ENCODE peak calls at places on chromosomes 1 and 21, in six cellular contexts. Z, P, X, B, A and N are unnamed samples.

GRCh38 chr1:203346060-203346754 is 4.7 kb downstream of the FMOD start:
- DNase-seq in B (no peak), A (no peak), Z (peak), X (no peak), P (no peak), N (no peak)

GRCh38 chr1:220356981-220357850 is 85.0 kb upstream of the RAB3GAP2 start:
- DNase-seq in X (no peak), A (no peak), Z (no peak), P (no peak), B (no peak), N (no peak)

GRCh38 chr1:111719135-111719534 is 20.1 kb downstream of the INKA2 start:
- DNase-seq in P (no peak), X (no peak), Z (no peak), B (no peak), A (no peak), N (no peak)

GRCh38 chr1:42739753-42740700 is at the start of gene CLDN19:
- DNase-seq in X (no peak), B (no peak), P (no peak), Z (no peak), A (peak), N (no peak)

GRCh38 chr1:245858683-245859509 is 648.2 kb downstream of the SMYD3 start:
- DNase-seq in X (no peak), P (no peak), A (no peak), Z (peak), B (peak), N (no peak)

GRCh38 chr1:115669002-115669673 is 27.4 kb downstream of the VANGL1 start:
- DNase-seq in B (peak), X (peak), A (no peak), Z (peak), P (no peak), N (no peak)

GRCh38 chr21:45804809-45805313 is 161.3 kb downstream of the PCBP3 start:
- DNase-seq in X (no peak), P (no peak), Z (no peak), B (no peak), A (no peak), N (no peak)

GRCh38 chr1:147849097-147849873 is 53.3 kb upstream of the GJA8 start:
- DNase-seq in Z (peak), B (no peak), X (peak), A (peak), P (no peak), N (no peak)

GRCh38 chr21:29335720-29336119 is 37.0 kb downstream of the BACH1 start:
- DNase-seq in P (no peak), Z (peak), A (no peak), B (no peak), X (no peak), N (no peak)

GRCh38 chr1:38919075-38919474 is 22.6 kb downstream of the RHBDL2 start:
- DNase-seq in P (no peak), A (no peak), B (no peak), X (no peak), Z (no peak), N (no peak)

GRCh38 chr1:107430540-107431228 is 289.8 kb downstream of the NTNG1 start:
- DNase-seq in A (peak), X (peak), Z (peak), P (peak), B (peak), N (no peak)

GRCh38 chr1:34970829-34971228 is 14.3 kb downstream of the TMEM35B start:
- DNase-seq in Z (no peak), P (no peak), X (no peak), A (no peak), B (no peak), N (no peak)

GRCh38 chr1:232669981-232670763 is 40.2 kb upstream of the SIPA1L2 start:
- DNase-seq in Z (peak), P (no peak), B (no peak), X (peak), A (no peak), N (no peak)

GRCh38 chr1:153962088-153963029 is 978 bp downstream of the SLC39A1 start:
- DNase-seq in A (peak), P (peak), Z (peak), X (no peak), B (peak), N (peak)

GRCh38 chr1:41913025-41913424 is 5.7 kb downstream of the HIVEP3 start:
- DNase-seq in B (no peak), P (peak), X (no peak), Z (no peak), A (no peak), N (no peak)

GRCh38 chr21:27320868-27321267 is 354.0 kb upstream of the ADAMTS5 start:
- DNase-seq in P (no peak), X (no peak), A (no peak), Z (no peak), B (no peak), N (no peak)
- H3K4me3 ChIP-seq in P (no peak), X (no peak), A (no peak), Z (no peak), B (no peak), N (no peak)

GRCh38 chr1:113898243-113898814 is 6.3 kb downstream of the AP4B1 start:
- DNase-seq in A (no peak), P (no peak), Z (no peak), B (no peak), X (no peak), N (no peak)

GRCh38 chr1:113895961-113896360 is 8.6 kb upstream of the BCL2L15 start:
- DNase-seq in Z (no peak), P (no peak), X (no peak), B (no peak), A (no peak), N (no peak)

GRCh38 chr1:113891631-113892220 is 4.3 kb upstream of the BCL2L15 start:
- DNase-seq in X (no peak), P (no peak), B (no peak), Z (no peak), A (no peak), N (peak)

GRCh38 chr1:113893267-113893666 is 5.9 kb upstream of the BCL2L15 start:
- DNase-seq in A (no peak), Z (no peak), X (no peak), P (no peak), B (no peak), N (no peak)

DNA sequence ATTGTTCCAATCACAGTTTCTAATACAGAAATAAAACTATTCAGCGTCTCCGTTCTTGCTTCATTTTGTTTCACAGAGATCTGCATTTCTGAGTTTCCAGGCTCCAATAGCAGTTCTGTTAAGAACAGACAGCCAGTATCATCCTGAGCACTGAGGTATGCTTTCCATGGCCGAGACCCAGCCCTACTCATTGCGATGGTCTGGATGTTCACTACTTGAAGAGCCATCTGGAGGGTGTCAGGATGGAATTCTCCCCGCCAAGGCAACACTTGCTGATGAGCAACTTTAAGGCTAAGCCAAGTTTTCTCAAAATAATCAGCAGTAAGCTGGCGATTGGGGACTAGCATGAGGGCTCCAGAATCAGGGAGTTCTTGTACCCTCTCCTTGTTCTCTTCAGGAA is 7.7 kb upstream of the BCL2L15 start:
- DNase-seq in Z (no peak), P (no peak), X (no peak), B (no peak), A (no peak), N (no peak)
- TF ChIP-seq CTCF in Z (no peak), P (no peak), X (no peak), B (no peak), A (no peak), N (no peak)

DNA sequence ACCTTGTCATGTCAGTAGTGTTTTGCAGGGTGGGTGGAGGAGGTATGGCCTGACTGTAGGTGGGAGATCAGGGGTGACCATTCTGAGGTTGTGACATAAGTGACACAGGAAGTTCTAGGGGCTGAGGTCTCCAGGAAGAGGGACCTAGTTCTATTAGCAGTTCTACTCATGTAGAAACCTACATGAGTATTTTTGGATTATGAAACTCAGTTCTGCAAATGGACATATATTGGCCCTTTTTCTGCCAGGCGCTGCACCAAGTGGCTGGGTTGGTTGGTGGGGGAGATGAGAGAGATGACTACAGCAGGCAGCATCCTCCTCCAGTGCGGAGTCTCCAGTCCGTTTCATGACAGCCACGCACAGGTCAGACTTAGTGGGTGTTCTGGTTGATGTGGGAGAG is 54.0 kb downstream of the PRDM2 start:
- DNase-seq in A (no peak), Z (no peak), X (no peak), B (no peak), P (no peak), N (no peak)
- H3K4me3 ChIP-seq in A (no peak), Z (no peak), X (no peak), B (no peak), P (no peak), N (no peak)

GRCh38 chr1:214503553-214503952 is 47.8 kb downstream of the PTPN14 start:
- DNase-seq in B (no peak), P (no peak), Z (no peak), X (no peak), A (no peak), N (no peak)

GRCh38 chr1:214500349-214501055 is 50.9 kb downstream of the PTPN14 start:
- DNase-seq in A (no peak), Z (no peak), B (no peak), P (no peak), X (no peak), N (no peak)

GRCh38 chr1:214504330-214504729 is 47.1 kb downstream of the PTPN14 start:
- DNase-seq in X (no peak), P (no peak), A (no peak), Z (no peak), B (no peak), N (no peak)

GRCh38 chr1:214506972-214507431 is 44.4 kb downstream of the PTPN14 start:
- DNase-seq in X (peak), P (no peak), B (peak), Z (no peak), A (peak), N (peak)

GRCh38 chr1:214505134-214505533 is 46.3 kb downstream of the PTPN14 start:
- DNase-seq in X (no peak), P (no peak), Z (no peak), B (peak), A (peak), N (no peak)
- TF ChIP-seq CTCF in X (no peak), P (no peak), Z (no peak), B (no peak), A (no peak), N (no peak)

GRCh38 chr1:25100151-25100841 is 132.0 kb downstream of the SYF2 start:
- DNase-seq in A (no peak), X (no peak), Z (no peak), B (no peak), P (no peak), N (no peak)

GRCh38 chr1:25095635-25096200 is 136.6 kb downstream of the SYF2 start:
- DNase-seq in B (no peak), X (no peak), P (no peak), Z (no peak), A (no peak), N (no peak)

GRCh38 chr1:25096307-25097150 is 135.8 kb downstream of the SYF2 start:
- DNase-seq in X (no peak), Z (no peak), P (no peak), A (no peak), B (no peak), N (no peak)

GRCh38 chr1:25099343-25099951 is 132.9 kb downstream of the SYF2 start:
- DNase-seq in A (no peak), B (no peak), P (no peak), Z (no peak), X (no peak), N (peak)

DNA sequence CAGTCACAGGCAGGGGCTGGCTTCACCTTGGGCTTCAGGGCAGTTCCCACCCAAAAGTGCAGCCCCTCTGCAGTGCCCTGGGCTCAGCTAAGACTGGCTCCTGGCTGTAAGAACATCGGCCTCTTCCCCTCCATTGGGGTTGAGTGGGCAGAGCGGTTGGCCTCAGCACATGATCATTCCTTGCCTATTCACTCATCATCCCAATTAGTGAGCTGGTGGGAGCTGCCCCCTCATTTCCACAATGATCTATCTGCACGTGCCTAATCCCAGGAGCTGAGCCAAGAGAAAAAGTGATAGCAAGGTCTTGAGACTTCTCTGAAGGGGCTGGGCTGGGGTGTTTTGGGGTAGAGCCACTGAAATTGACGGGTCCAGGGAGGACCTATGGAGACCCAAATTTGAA is 133.6 kb downstream of the SYF2 start:
- DNase-seq in Z (no peak), A (no peak), P (no peak), X (no peak), B (no peak), N (no peak)
- H3K4me3 ChIP-seq in Z (no peak), A (no peak), P (no peak), X (no peak), B (no peak), N (no peak)

GRCh38 chr1:63537940-63538339 is 14.6 kb downstream of the EFCAB7 start:
- DNase-seq in A (peak), P (no peak), X (no peak), Z (peak), B (no peak), N (no peak)
- TF ChIP-seq CTCF in A (peak), P (peak), X (peak), Z (peak), B (peak), N (no peak)

GRCh38 chr1:150807674-150808073 is 386 bp downstream of the CTSK start:
- DNase-seq in Z (peak), P (no peak), B (no peak), X (no peak), A (no peak), N (no peak)

GRCh38 chr1:150809651-150810050 is 1.6 kb upstream of the CTSK start:
- DNase-seq in P (no peak), Z (peak), B (no peak), A (no peak), X (peak), N (no peak)

GRCh38 chr1:150807257-150807637 is 813 bp downstream of the CTSK start:
- DNase-seq in X (no peak), A (no peak), Z (peak), P (no peak), B (no peak), N (no peak)

GRCh38 chr1:150808851-150809250 is 791 bp upstream of the CTSK start:
- DNase-seq in X (no peak), P (no peak), B (no peak), A (no peak), Z (peak), N (no peak)

DNA sequence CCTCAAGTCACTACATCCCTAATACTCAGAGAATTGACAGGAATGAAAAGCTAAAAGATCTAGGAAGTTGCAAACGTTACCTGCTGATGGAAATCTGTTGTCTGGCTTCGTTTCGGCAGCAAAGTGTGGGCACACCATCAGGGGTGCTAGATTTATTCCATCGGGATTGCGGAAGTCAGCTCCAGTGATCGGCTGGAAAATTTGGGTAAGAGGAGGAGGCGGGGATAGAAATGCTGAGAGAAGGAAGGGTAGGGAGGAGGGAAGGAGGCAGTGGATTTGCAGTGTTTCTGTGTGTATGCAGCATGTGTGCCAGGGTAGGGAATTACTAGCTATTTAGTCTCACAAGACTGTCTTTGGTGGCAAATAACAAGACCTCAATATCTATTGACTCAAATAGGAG is at the start of gene CTSK:
- DNase-seq in B (no peak), X (no peak), P (no peak), A (peak), Z (peak), N (no peak)
- H3K4me3 ChIP-seq in B (no peak), X (no peak), P (no peak), A (peak), Z (peak), N (no peak)

GRCh38 chr21:41130883-41131282 is 37.1 kb upstream of the BACE2 start:
- DNase-seq in P (no peak), Z (no peak), B (no peak), A (no peak), X (no peak), N (no peak)

GRCh38 chr21:41124626-41125240 is 43.2 kb upstream of the BACE2 start:
- DNase-seq in X (no peak), B (no peak), Z (no peak), P (no peak), A (no peak), N (no peak)

GRCh38 chr21:41133896-41134522 is 34.0 kb upstream of the BACE2 start:
- DNase-seq in Z (peak), B (peak), A (peak), X (no peak), P (no peak), N (no peak)

GRCh38 chr21:41128981-41129380 is 39.0 kb upstream of the BACE2 start:
- DNase-seq in B (no peak), P (no peak), Z (no peak), A (no peak), X (no peak), N (no peak)
- TF ChIP-seq CTCF in B (no peak), P (no peak), Z (no peak), A (no peak), X (no peak), N (no peak)